ENCODE peak calls at places on chromosomes 6 and 20, in nine cellular contexts. One of them, this sample, is unnamed.

GRCh38 chr6:15312500-15312899 is 66.6 kb downstream of the JARID2 start:
- DNase-seq in thyroid gland: no peak
- DNase-seq in WERI-Rb-1: no peak
- DNase-seq in cardiac fibroblast: peak
- DNase-seq in mammary epithelial cell: no peak
- DNase-seq in NB4: no peak
- DNase-seq in cardiac muscle cell: peak
- DNase-seq in heart right ventricle: no peak
- DNase-seq in BE2C: peak
- DNase-seq in this sample: peak

GRCh38 chr6:130307752-130308361 is 58.0 kb upstream of the TMEM200A start:
- DNase-seq in thyroid gland: no peak
- DNase-seq in WERI-Rb-1: no peak
- DNase-seq in cardiac fibroblast: no peak
- DNase-seq in mammary epithelial cell: peak
- DNase-seq in NB4: no peak
- DNase-seq in cardiac muscle cell: no peak
- DNase-seq in heart right ventricle: no peak
- DNase-seq in BE2C: no peak
- DNase-seq in this sample: peak

GRCh38 chr20:61583356-61583755 is 331.3 kb downstream of the CDH4 start:
- DNase-seq in thyroid gland: no peak
- DNase-seq in WERI-Rb-1: no peak
- DNase-seq in cardiac fibroblast: no peak
- DNase-seq in mammary epithelial cell: no peak
- DNase-seq in NB4: no peak
- DNase-seq in cardiac muscle cell: no peak
- DNase-seq in heart right ventricle: no peak
- DNase-seq in BE2C: no peak
- DNase-seq in this sample: no peak

GRCh38 chr6:161372422-161372793 is 98.5 kb upstream of the AGPAT4 start:
- DNase-seq in thyroid gland: no peak
- DNase-seq in WERI-Rb-1: no peak
- DNase-seq in cardiac fibroblast: no peak
- DNase-seq in mammary epithelial cell: no peak
- DNase-seq in NB4: no peak
- DNase-seq in cardiac muscle cell: no peak
- DNase-seq in heart right ventricle: no peak
- DNase-seq in BE2C: no peak
- DNase-seq in this sample: no peak

GRCh38 chr20:48015943-48016723 is 230.9 kb upstream of the SULF2 start:
- DNase-seq in thyroid gland: no peak
- DNase-seq in WERI-Rb-1: no peak
- DNase-seq in cardiac fibroblast: peak
- DNase-seq in mammary epithelial cell: peak
- DNase-seq in NB4: no peak
- DNase-seq in cardiac muscle cell: peak
- DNase-seq in heart right ventricle: no peak
- DNase-seq in BE2C: no peak
- DNase-seq in this sample: peak

GRCh38 chr6:149717588-149718458 is at the start of gene LATS1:
- DNase-seq in thyroid gland: peak
- DNase-seq in WERI-Rb-1: peak
- DNase-seq in cardiac fibroblast: peak
- DNase-seq in mammary epithelial cell: peak
- DNase-seq in NB4: peak
- DNase-seq in cardiac muscle cell: peak
- DNase-seq in heart right ventricle: peak
- DNase-seq in BE2C: peak
- DNase-seq in this sample: peak

GRCh38 chr6:88958842-88959241 is 4.6 kb downstream of the RNGTT start:
- DNase-seq in thyroid gland: no peak
- DNase-seq in WERI-Rb-1: no peak
- DNase-seq in cardiac fibroblast: no peak
- DNase-seq in mammary epithelial cell: no peak
- DNase-seq in NB4: no peak
- DNase-seq in cardiac muscle cell: no peak
- DNase-seq in heart right ventricle: no peak
- DNase-seq in BE2C: no peak
- DNase-seq in this sample: no peak

GRCh38 chr6:141848029-141848890 is 284.5 kb upstream of the GJE1 start:
- DNase-seq in thyroid gland: no peak
- DNase-seq in WERI-Rb-1: no peak
- DNase-seq in cardiac fibroblast: no peak
- DNase-seq in mammary epithelial cell: peak
- DNase-seq in NB4: no peak
- DNase-seq in cardiac muscle cell: no peak
- DNase-seq in heart right ventricle: no peak
- DNase-seq in BE2C: no peak
- DNase-seq in this sample: peak

GRCh38 chr6:145349950-145350510 is 385.3 kb downstream of the EPM2A start:
- DNase-seq in thyroid gland: no peak
- DNase-seq in WERI-Rb-1: no peak
- DNase-seq in cardiac fibroblast: no peak
- DNase-seq in mammary epithelial cell: no peak
- DNase-seq in NB4: no peak
- DNase-seq in cardiac muscle cell: no peak
- DNase-seq in heart right ventricle: no peak
- DNase-seq in BE2C: peak
- DNase-seq in this sample: no peak

GRCh38 chr6:30493643-30494250 is 4.4 kb downstream of the HLA-E start:
- DNase-seq in thyroid gland: no peak
- DNase-seq in WERI-Rb-1: no peak
- DNase-seq in cardiac fibroblast: no peak
- DNase-seq in mammary epithelial cell: no peak
- DNase-seq in NB4: no peak
- DNase-seq in cardiac muscle cell: no peak
- DNase-seq in heart right ventricle: no peak
- DNase-seq in BE2C: no peak
- DNase-seq in this sample: no peak

GRCh38 chr6:73610444-73611275 is 43.1 kb downstream of the SLC17A5 start:
- DNase-seq in thyroid gland: no peak
- DNase-seq in WERI-Rb-1: no peak
- DNase-seq in cardiac fibroblast: peak
- DNase-seq in mammary epithelial cell: peak
- DNase-seq in NB4: peak
- DNase-seq in cardiac muscle cell: peak
- DNase-seq in heart right ventricle: no peak
- DNase-seq in BE2C: no peak
- DNase-seq in this sample: peak

GRCh38 chr6:161956082-161956481 is 682.2 kb upstream of the AGPAT4 start:
- DNase-seq in thyroid gland: no peak
- DNase-seq in WERI-Rb-1: no peak
- DNase-seq in cardiac fibroblast: no peak
- DNase-seq in mammary epithelial cell: no peak
- DNase-seq in NB4: no peak
- DNase-seq in cardiac muscle cell: no peak
- DNase-seq in heart right ventricle: no peak
- DNase-seq in BE2C: no peak
- DNase-seq in this sample: no peak

GRCh38 chr20:34574426-34574825 is 15.9 kb downstream of the MAP1LC3A start:
- DNase-seq in thyroid gland: no peak
- DNase-seq in WERI-Rb-1: no peak
- DNase-seq in cardiac fibroblast: no peak
- DNase-seq in mammary epithelial cell: no peak
- DNase-seq in NB4: no peak
- DNase-seq in cardiac muscle cell: no peak
- DNase-seq in heart right ventricle: no peak
- DNase-seq in BE2C: no peak
- DNase-seq in this sample: no peak

GRCh38 chr6:36120539-36120938 is 9.8 kb upstream of the MAPK13 start:
- DNase-seq in thyroid gland: peak
- DNase-seq in WERI-Rb-1: peak
- DNase-seq in cardiac fibroblast: no peak
- DNase-seq in mammary epithelial cell: no peak
- DNase-seq in NB4: peak
- DNase-seq in cardiac muscle cell: no peak
- DNase-seq in heart right ventricle: no peak
- DNase-seq in BE2C: no peak
- DNase-seq in this sample: no peak

GRCh38 chr6:170144952-170145587 is 145.8 kb downstream of the DLL1 start:
- DNase-seq in thyroid gland: no peak
- DNase-seq in WERI-Rb-1: no peak
- DNase-seq in cardiac fibroblast: no peak
- DNase-seq in mammary epithelial cell: peak
- DNase-seq in NB4: no peak
- DNase-seq in cardiac muscle cell: no peak
- DNase-seq in heart right ventricle: no peak
- DNase-seq in BE2C: no peak
- DNase-seq in this sample: no peak

GRCh38 chr6:170140129-170140528 is 150.7 kb downstream of the DLL1 start:
- DNase-seq in thyroid gland: no peak
- DNase-seq in WERI-Rb-1: no peak
- DNase-seq in cardiac fibroblast: no peak
- DNase-seq in mammary epithelial cell: no peak
- DNase-seq in NB4: no peak
- DNase-seq in cardiac muscle cell: no peak
- DNase-seq in heart right ventricle: no peak
- DNase-seq in BE2C: no peak
- DNase-seq in this sample: no peak

GRCh38 chr6:170143401-170144150 is 147.3 kb downstream of the DLL1 start:
- DNase-seq in thyroid gland: no peak
- DNase-seq in WERI-Rb-1: no peak
- DNase-seq in cardiac fibroblast: no peak
- DNase-seq in mammary epithelial cell: no peak
- DNase-seq in NB4: no peak
- DNase-seq in cardiac muscle cell: no peak
- DNase-seq in heart right ventricle: no peak
- DNase-seq in BE2C: no peak
- DNase-seq in this sample: no peak

GRCh38 chr6:170139531-170139930 is 151.3 kb downstream of the DLL1 start:
- DNase-seq in thyroid gland: no peak
- DNase-seq in WERI-Rb-1: no peak
- DNase-seq in cardiac fibroblast: no peak
- DNase-seq in mammary epithelial cell: no peak
- DNase-seq in NB4: no peak
- DNase-seq in cardiac muscle cell: no peak
- DNase-seq in heart right ventricle: no peak
- DNase-seq in BE2C: peak
- DNase-seq in this sample: no peak

GRCh38 chr6:170142559-170142958 is 148.3 kb downstream of the DLL1 start:
- DNase-seq in thyroid gland: no peak
- DNase-seq in WERI-Rb-1: no peak
- DNase-seq in cardiac fibroblast: no peak
- DNase-seq in mammary epithelial cell: no peak
- DNase-seq in NB4: no peak
- DNase-seq in cardiac muscle cell: no peak
- DNase-seq in heart right ventricle: no peak
- DNase-seq in BE2C: no peak
- DNase-seq in this sample: no peak
- H3K4me3 ChIP-seq in thyroid gland: no peak
- H3K4me3 ChIP-seq in WERI-Rb-1: no peak
- H3K4me3 ChIP-seq in cardiac fibroblast: no peak
- H3K4me3 ChIP-seq in mammary epithelial cell: no peak
- H3K4me3 ChIP-seq in NB4: no peak
- H3K4me3 ChIP-seq in cardiac muscle cell: no peak
- H3K4me3 ChIP-seq in heart right ventricle: no peak
- H3K4me3 ChIP-seq in BE2C: no peak
- H3K4me3 ChIP-seq in this sample: no peak

DNA sequence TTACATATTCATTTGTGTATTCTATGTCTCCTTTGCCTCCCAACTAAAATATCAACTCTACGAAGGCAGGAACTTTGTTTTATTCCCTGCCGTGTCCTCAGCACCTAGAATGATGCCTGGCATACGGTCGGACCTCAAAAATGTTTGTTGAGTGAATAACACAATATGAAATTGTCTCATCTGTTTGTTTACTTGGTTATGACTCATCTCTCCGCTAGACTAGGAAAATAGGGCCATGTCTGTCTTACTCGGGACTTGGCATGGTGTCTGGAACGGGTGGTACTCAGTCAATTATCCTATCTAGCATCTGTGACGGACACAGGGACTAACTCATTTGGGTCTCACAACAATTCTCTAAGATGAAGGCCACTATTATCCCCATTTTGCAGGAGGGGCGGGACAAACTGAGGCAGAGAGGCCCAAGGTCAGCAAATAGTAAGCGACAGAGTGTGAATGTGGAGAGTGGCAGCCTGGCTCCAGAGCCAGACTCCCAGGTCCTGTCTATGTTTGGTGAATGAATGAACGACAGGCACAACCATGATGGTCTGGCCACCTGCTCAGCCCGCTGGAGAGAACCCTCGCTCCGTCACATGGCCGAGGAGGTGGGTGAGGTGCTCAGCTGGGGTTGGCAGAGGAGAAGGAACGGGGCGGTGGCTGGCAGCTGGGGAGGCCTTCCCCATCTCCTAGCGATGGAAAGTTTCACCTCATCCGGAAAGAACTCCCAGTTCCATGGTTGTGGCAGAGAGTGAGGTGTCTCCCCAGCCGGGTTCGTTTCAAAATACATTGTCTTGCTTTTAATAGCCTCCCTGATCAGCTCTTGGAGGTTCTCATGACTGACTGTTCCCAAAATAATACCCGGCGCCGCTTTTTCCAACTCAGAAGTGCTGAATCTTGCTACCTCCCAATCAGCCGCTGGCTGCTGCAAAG is 27.6 kb upstream of the NFATC2 start:
- DNase-seq in thyroid gland: no peak
- DNase-seq in WERI-Rb-1: no peak
- DNase-seq in cardiac fibroblast: no peak
- DNase-seq in mammary epithelial cell: no peak
- DNase-seq in NB4: no peak
- DNase-seq in cardiac muscle cell: peak
- DNase-seq in heart right ventricle: peak
- DNase-seq in BE2C: no peak
- DNase-seq in this sample: no peak
- TF ChIP-seq CTCF in thyroid gland: no peak
- TF ChIP-seq CTCF in WERI-Rb-1: no peak
- TF ChIP-seq CTCF in cardiac fibroblast: no peak
- TF ChIP-seq CTCF in mammary epithelial cell: no peak
- TF ChIP-seq CTCF in NB4: no peak
- TF ChIP-seq CTCF in cardiac muscle cell: no peak
- TF ChIP-seq CTCF in heart right ventricle: no peak
- TF ChIP-seq CTCF in BE2C: no peak
- TF ChIP-seq CTCF in this sample: no peak

GRCh38 chr20:19827818-19828217 is 69.8 kb downstream of the RIN2 start:
- DNase-seq in thyroid gland: no peak
- DNase-seq in WERI-Rb-1: no peak
- DNase-seq in cardiac fibroblast: no peak
- DNase-seq in mammary epithelial cell: no peak
- DNase-seq in NB4: no peak
- DNase-seq in cardiac muscle cell: no peak
- DNase-seq in heart right ventricle: no peak
- DNase-seq in BE2C: no peak
- DNase-seq in this sample: no peak
- H3K4me3 ChIP-seq in thyroid gland: no peak
- H3K4me3 ChIP-seq in WERI-Rb-1: no peak
- H3K4me3 ChIP-seq in cardiac fibroblast: no peak
- H3K4me3 ChIP-seq in mammary epithelial cell: no peak
- H3K4me3 ChIP-seq in NB4: no peak
- H3K4me3 ChIP-seq in cardiac muscle cell: no peak
- H3K4me3 ChIP-seq in heart right ventricle: no peak
- H3K4me3 ChIP-seq in BE2C: no peak
- H3K4me3 ChIP-seq in this sample: no peak

DNA sequence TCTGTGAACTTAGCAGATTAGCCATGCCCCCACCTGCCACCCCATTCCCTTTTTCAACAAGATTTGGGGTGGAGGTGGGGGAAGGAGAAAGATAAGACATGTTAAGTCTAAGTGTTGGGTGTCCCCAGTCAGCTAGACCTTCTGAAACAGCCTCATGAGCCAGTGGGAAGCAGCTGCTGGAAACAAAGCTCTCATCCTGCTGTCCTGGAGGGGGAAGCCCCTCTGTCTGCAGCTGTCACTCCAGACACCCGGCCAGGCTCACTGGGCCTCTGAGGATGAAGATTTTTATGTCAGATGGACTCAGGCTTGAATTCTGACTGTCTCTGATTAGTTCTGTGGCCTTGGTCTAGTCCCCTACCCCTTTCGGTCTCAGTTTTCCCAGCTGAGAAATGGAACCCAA is 1.1 kb downstream of the BPIFB3 start:
- DNase-seq in thyroid gland: no peak
- DNase-seq in WERI-Rb-1: no peak
- DNase-seq in cardiac fibroblast: no peak
- DNase-seq in mammary epithelial cell: no peak
- DNase-seq in NB4: no peak
- DNase-seq in cardiac muscle cell: no peak
- DNase-seq in heart right ventricle: no peak
- DNase-seq in BE2C: no peak
- DNase-seq in this sample: no peak
- TF ChIP-seq CTCF in thyroid gland: no peak
- TF ChIP-seq CTCF in WERI-Rb-1: no peak
- TF ChIP-seq CTCF in cardiac fibroblast: no peak
- TF ChIP-seq CTCF in mammary epithelial cell: no peak
- TF ChIP-seq CTCF in NB4: no peak
- TF ChIP-seq CTCF in cardiac muscle cell: no peak
- TF ChIP-seq CTCF in heart right ventricle: no peak
- TF ChIP-seq CTCF in BE2C: no peak
- TF ChIP-seq CTCF in this sample: no peak